ENCODE peak calls at places on chromosomes 6 and 20, in four cellular contexts. E is astrocyte, Z is mucosa of descending colon, F is esophagus squamous epithelium. N is an unnamed sample. For H3K4me1, the result is how much of the 10 kb centered on the place peaks cover.

GRCh38 chr6:401994-402640 is 10.6 kb downstream of the IRF4 start:
- DNase-seq in Z (no peak), E (no peak), F (no peak), N (no peak)

GRCh38 chr20:31403886-31404285 is 2.1 kb downstream of the DEFB121 start:
- DNase-seq in E (no peak), F (no peak), Z (no peak), N (no peak)

GRCh38 chr20:51712501-51713212 is 55.5 kb downstream of the ATP9A start:
- DNase-seq in F (no peak), E (peak), Z (peak), N (peak)

GRCh38 chr20:17504898-17505663 is 26.1 kb downstream of the BFSP1 start:
- DNase-seq in Z (peak), F (no peak), E (peak), N (peak)

GRCh38 chr20:33209789-33210188 is 7.4 kb upstream of the BPIFA3 start:
- DNase-seq in Z (peak), E (peak), F (no peak), N (peak)

GRCh38 chr20:419556-420168 is 11.6 kb downstream of the RBCK1 start:
- DNase-seq in F (no peak), E (no peak), Z (peak), N (no peak)

GRCh38 chr6:111957623-111958315 is 84.5 kb upstream of the FYN start:
- DNase-seq in E (no peak), F (no peak), Z (no peak), N (no peak)

GRCh38 chr6:52360028-52360427 is 1.9 kb upstream of the PAQR8 start:
- DNase-seq in E (no peak), Z (no peak), F (no peak), N (no peak)

GRCh38 chr6:142543576-142543975 is 241.8 kb downstream of the ADGRG6 start:
- DNase-seq in Z (no peak), E (no peak), F (no peak), N (no peak)

GRCh38 chr20:48169650-48170049 is 384.4 kb upstream of the SULF2 start:
- DNase-seq in Z (no peak), E (no peak), F (no peak), N (no peak)

GRCh38 chr20:61543931-61544745 is 292.1 kb downstream of the CDH4 start:
- DNase-seq in F (no peak), Z (no peak), E (no peak), N (no peak)

GRCh38 chr20:62921119-62921687 is 5.1 kb downstream of the DIDO1 start:
- DNase-seq in Z (peak), E (peak), F (no peak), N (peak)

GRCh38 chr6:15769471-15770088 is 106.8 kb upstream of the DTNBP1 start:
- DNase-seq in Z (no peak), F (no peak), E (peak), N (no peak)

GRCh38 chr6:34234667-34235604 is 1.7 kb upstream of the HMGA1 start:
- DNase-seq in E (no peak), F (no peak), Z (peak), N (no peak)

GRCh38 chr6:138999949-139000725 is 12.1 kb upstream of the REPS1 start:
- DNase-seq in Z (no peak), E (no peak), F (no peak), N (peak)

GRCh38 chr6:169529931-169530761 is 171.7 kb downstream of the WDR27 start:
- DNase-seq in Z (peak), E (peak), F (no peak), N (no peak)

GRCh38 chr6:130598021-130598989 is 228.9 kb upstream of the SMLR1 start:
- DNase-seq in Z (no peak), F (no peak), E (peak), N (peak)

GRCh38 chr6:110944681-110945151 is 13.8 kb upstream of the GTF3C6 start:
- DNase-seq in E (peak), F (no peak), Z (no peak), N (peak)

GRCh38 chr6:7261030-7261841 is 51.8 kb downstream of the SSR1 start:
- DNase-seq in E (peak), F (peak), Z (peak), N (peak)

GRCh38 chr20:50957276-50957675 is 1.1 kb downstream of the DPM1 start:
- DNase-seq in F (no peak), Z (no peak), E (peak), N (no peak)

GRCh38 chr6:155333414-155333813 is 19.1 kb upstream of the TFB1M start:
- DNase-seq in Z (no peak), F (no peak), E (no peak), N (no peak)

GRCh38 chr20:18314786-18315406 is 26.6 kb downstream of the ZNF133 start:
- DNase-seq in Z (no peak), E (peak), F (no peak), N (peak)

GRCh38 chr20:3889489-3890409 is 562 bp downstream of the PANK2 start:
- DNase-seq in E (no peak), F (no peak), Z (peak), N (no peak)

GRCh38 chr6:83708970-83709747 is at the start of gene SNAP91:
- DNase-seq in F (no peak), E (no peak), Z (no peak), N (no peak)

GRCh38 chr6:33207569-33208088 is 671 bp upstream of the RING1 start:
- DNase-seq in F (no peak), Z (peak), E (no peak), N (peak)

GRCh38 chr6:53100561-53100960 is 35.4 kb downstream of the FBXO9 start:
- DNase-seq in F (no peak), E (no peak), Z (no peak), N (no peak)

DNA sequence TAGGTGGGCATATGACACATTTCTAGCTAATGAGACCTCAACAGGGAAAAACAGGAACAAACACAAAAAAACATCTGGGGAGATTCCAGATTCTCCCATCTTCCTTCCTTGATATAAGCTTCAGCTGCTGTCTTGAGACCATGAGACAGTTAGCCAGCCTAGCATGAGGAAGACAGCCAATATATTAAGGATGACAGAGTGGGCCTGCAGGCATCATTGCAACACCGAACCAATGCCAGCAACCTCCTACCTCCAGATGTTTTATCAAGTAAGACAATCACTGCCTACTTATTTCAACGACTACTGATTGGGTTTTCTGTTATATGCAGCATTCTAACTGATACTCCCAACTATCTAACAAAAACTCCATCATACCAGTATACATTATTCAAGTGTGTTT is 119.0 kb downstream of the ISM1 start:
- DNase-seq in Z (no peak), F (no peak), E (no peak), N (peak)
- H3K4me1 ChIP-seq in Z (under half), F (under half), E (under half), N (under half)

GRCh38 chr6:148747493-148748160 is 797 bp downstream of the UST start:
- DNase-seq in F (no peak), Z (peak), E (peak), N (peak)
- TF ChIP-seq CTCF in F (no peak), Z (no peak), E (no peak), N (peak)

GRCh38 chr20:43442310-43442880 is 15.3 kb upstream of the SRSF6 start:
- DNase-seq in F (no peak), Z (no peak), E (no peak), N (peak)

GRCh38 chr20:43448748-43449535 is 8.8 kb upstream of the SRSF6 start:
- DNase-seq in Z (peak), E (no peak), F (no peak), N (peak)

GRCh38 chr20:43451400-43451799 is 6.3 kb upstream of the SRSF6 start:
- DNase-seq in E (no peak), F (no peak), Z (no peak), N (no peak)

GRCh38 chr20:43444107-43444506 is 13.6 kb upstream of the SRSF6 start:
- DNase-seq in Z (no peak), F (no peak), E (no peak), N (no peak)

GRCh38 chr20:43446361-43446879 is 11.3 kb upstream of the SRSF6 start:
- DNase-seq in E (no peak), Z (no peak), F (no peak), N (peak)
- H3K4me1 ChIP-seq in E (under half), Z (under half), F (under half), N (under half)

GRCh38 chr20:23078994-23079364 is 7.1 kb downstream of the CD93 start:
- DNase-seq in Z (no peak), E (no peak), F (no peak), N (no peak)
- TF ChIP-seq CTCF in Z (no peak), E (no peak), F (no peak), N (peak)

GRCh38 chr6:149076355-149076734 is 241.2 kb upstream of the TAB2 start:
- DNase-seq in Z (no peak), E (no peak), F (no peak), N (no peak)
- H3K4me1 ChIP-seq in Z (under half), E (under half), F (under half), N (under half)

GRCh38 chr6:164039954-164040375 is 625.4 kb downstream of the QKI start:
- DNase-seq in E (no peak), Z (peak), F (no peak), N (peak)
- TF ChIP-seq CTCF in E (no peak), Z (no peak), F (no peak), N (peak)

GRCh38 chr6:118620202-118620601 is 31.2 kb downstream of the CEP85L start:
- DNase-seq in F (no peak), Z (no peak), E (no peak), N (no peak)
- H3K4me1 ChIP-seq in F (under half), Z (under half), E (under half), N (under half)

GRCh38 chr6:31585531-31585930 is 546 bp upstream of the LST1 start:
- DNase-seq in F (no peak), E (no peak), Z (no peak), N (no peak)
- TF ChIP-seq CTCF in F (no peak), E (peak), Z (no peak), N (peak)

GRCh38 chr6:54617730-54618129 is 228.8 kb upstream of the FAM83B start:
- DNase-seq in Z (no peak), E (peak), F (no peak), N (peak)

GRCh38 chr6:54621285-54621684 is 225.3 kb upstream of the FAM83B start:
- DNase-seq in E (no peak), F (no peak), Z (peak), N (peak)

GRCh38 chr6:54614499-54615195 is 231.9 kb upstream of the FAM83B start:
- DNase-seq in E (no peak), Z (no peak), F (no peak), N (no peak)

GRCh38 chr6:54619102-54619501 is 227.5 kb upstream of the FAM83B start:
- DNase-seq in Z (no peak), E (no peak), F (no peak), N (no peak)

DNA sequence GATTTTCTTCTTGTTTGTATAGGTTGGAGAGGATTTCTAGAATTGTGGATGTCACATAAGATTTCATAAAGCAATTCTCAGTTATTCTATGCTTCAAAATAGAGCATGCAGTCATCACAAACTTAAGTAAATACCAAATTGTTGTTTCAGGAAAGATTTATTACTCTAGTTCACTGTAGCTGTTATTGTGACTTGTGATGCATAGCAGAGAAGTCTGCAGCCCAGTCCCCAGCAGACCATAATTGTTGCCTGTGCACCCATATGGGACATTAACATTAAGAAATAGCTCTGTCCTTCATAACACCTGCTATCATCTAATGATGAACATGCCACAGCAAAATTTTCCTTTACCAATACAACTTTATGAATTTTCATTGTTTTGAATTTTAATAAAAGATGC is 228.0 kb upstream of the FAM83B start:
- DNase-seq in F (no peak), Z (no peak), E (no peak), N (no peak)
- H3K4me1 ChIP-seq in F (under half), Z (under half), E (under half), N (under half)

N was measured in foreskin keratinocyte.